ENCODE peak calls at places on chromosomes 1 and 21, in six cellular contexts. P, D, U, Y, J and O are unnamed samples.

GRCh38 chr1:59549903-59550302 is 253.0 kb downstream of the FGGY start:
- DNase-seq in J (no peak), D (peak), U (no peak), P (no peak), Y (peak), O (no peak)

GRCh38 chr1:194024659-194025058 is 838.2 kb upstream of the B3GALT2 start:
- DNase-seq in P (no peak), D (no peak), Y (peak), J (no peak), U (no peak), O (no peak)

GRCh38 chr21:33266784-33267135 is 593 bp downstream of the IL10RB start:
- DNase-seq in D (no peak), P (peak), Y (no peak), U (no peak), J (no peak), O (no peak)

GRCh38 chr1:183285746-183286145 is 99.7 kb downstream of the LAMC2 start:
- DNase-seq in J (no peak), P (no peak), D (no peak), U (no peak), Y (peak), O (no peak)

GRCh38 chr1:46077669-46078068 is 54.8 kb downstream of the PIK3R3 start:
- DNase-seq in J (no peak), D (no peak), U (no peak), P (no peak), Y (no peak), O (no peak)

GRCh38 chr1:94121411-94121821 is 468 bp upstream of the ABCA4 start:
- DNase-seq in Y (no peak), P (no peak), U (no peak), D (no peak), J (no peak), O (no peak)

GRCh38 chr1:57036896-57037295 is 71.1 kb upstream of the C8B start:
- DNase-seq in D (no peak), U (no peak), P (no peak), Y (no peak), J (no peak), O (no peak)

GRCh38 chr1:203129501-203130231 is 2.1 kb downstream of the ADORA1 start:
- DNase-seq in U (no peak), P (no peak), Y (no peak), J (peak), D (no peak), O (no peak)

GRCh38 chr1:247740721-247741120 is 2.3 kb downstream of the OR14K1 start:
- DNase-seq in U (no peak), J (no peak), P (no peak), D (no peak), Y (peak), O (no peak)

GRCh38 chr1:206512521-206513180 is 5.3 kb downstream of the RASSF5 start:
- DNase-seq in U (no peak), J (no peak), D (no peak), Y (no peak), P (no peak), O (no peak)

GRCh38 chr1:155196893-155197638 is 10.6 kb downstream of the THBS3 start:
- DNase-seq in J (no peak), P (no peak), Y (no peak), U (no peak), D (no peak), O (no peak)

GRCh38 chr1:220113136-220113695 is 19.3 kb downstream of the IARS2 start:
- DNase-seq in P (no peak), U (no peak), J (no peak), Y (no peak), D (peak), O (no peak)

GRCh38 chr1:43786975-43787374 is 79.6 kb downstream of the ST3GAL3 start:
- DNase-seq in P (no peak), J (no peak), U (no peak), D (peak), Y (no peak), O (no peak)

GRCh38 chr1:43614891-43615290 is 35.1 kb upstream of the KDM4A start:
- DNase-seq in D (no peak), U (no peak), J (no peak), Y (no peak), P (no peak), O (no peak)

GRCh38 chr1:77395051-77395450 is 113.2 kb downstream of the AK5 start:
- DNase-seq in P (no peak), D (no peak), U (no peak), Y (no peak), J (no peak), O (no peak)

GRCh38 chr1:96388421-96389310 is 332.9 kb upstream of the PTBP2 start:
- DNase-seq in D (no peak), J (no peak), P (no peak), U (no peak), Y (peak), O (no peak)

GRCh38 chr21:15706686-15707085 is 23.1 kb upstream of the USP25 start:
- DNase-seq in Y (peak), U (no peak), J (no peak), D (no peak), P (no peak), O (no peak)

GRCh38 chr1:234926574-234927311 is 201.9 kb downstream of the TOMM20 start:
- DNase-seq in D (no peak), U (no peak), Y (no peak), P (no peak), J (no peak), O (no peak)

GRCh38 chr1:39608906-39609305 is 30.5 kb downstream of the HEYL start:
- DNase-seq in U (no peak), J (no peak), D (no peak), Y (no peak), P (no peak), O (no peak)

GRCh38 chr1:31605908-31606427 is 11.5 kb upstream of the HCRTR1 start:
- DNase-seq in U (no peak), J (no peak), P (no peak), Y (peak), D (no peak), O (no peak)

GRCh38 chr1:3222042-3222692 is 153.2 kb downstream of the PRDM16 start:
- DNase-seq in J (no peak), D (peak), P (no peak), U (no peak), Y (no peak), O (no peak)

GRCh38 chr1:26191739-26192138 is 1.3 kb downstream of the CATSPER4 start:
- DNase-seq in P (no peak), J (no peak), U (no peak), Y (no peak), D (no peak), O (no peak)

GRCh38 chr21:37149411-37149810 is 76.4 kb downstream of the TTC3 start:
- DNase-seq in J (no peak), D (no peak), Y (peak), P (no peak), U (no peak), O (no peak)

GRCh38 chr1:111739984-111740765 is 980 bp upstream of the INKA2 start:
- DNase-seq in Y (peak), J (no peak), U (no peak), P (no peak), D (peak), O (no peak)

GRCh38 chr1:29355375-29355774 is 119.1 kb downstream of the PTPRU start:
- DNase-seq in U (no peak), J (no peak), P (no peak), D (no peak), Y (no peak), O (no peak)

GRCh38 chr1:89725016-89725380 is 92.1 kb downstream of the LRRC8C start:
- DNase-seq in P (no peak), J (no peak), Y (peak), U (no peak), D (no peak), O (no peak)

GRCh38 chr1:107535091-107535490 is 394.3 kb downstream of the NTNG1 start:
- DNase-seq in J (no peak), D (no peak), Y (no peak), U (no peak), P (no peak), O (no peak)

GRCh38 chr1:42943166-42943565 is 15.5 kb downstream of the SLC2A1 start:
- DNase-seq in P (no peak), Y (no peak), D (no peak), U (no peak), J (no peak), O (no peak)

GRCh38 chr1:115946116-115946515 is 30.2 kb upstream of the SLC22A15 start:
- DNase-seq in P (no peak), J (no peak), D (no peak), U (no peak), Y (no peak), O (no peak)

GRCh38 chr1:96472471-96472870 is 249.1 kb upstream of the PTBP2 start:
- DNase-seq in J (no peak), D (no peak), U (no peak), Y (no peak), P (no peak), O (no peak)

GRCh38 chr1:8992936-8993687 is 33.1 kb downstream of the SLC2A7 start:
- DNase-seq in J (no peak), P (no peak), Y (no peak), D (no peak), U (no peak), O (no peak)

GRCh38 chr1:2194898-2195673 is 514 bp upstream of the FAAP20 start:
- DNase-seq in D (peak), Y (peak), P (peak), J (peak), U (peak), O (peak)

GRCh38 chr1:74857676-74858075 is 124.7 kb downstream of the TYW3 start:
- DNase-seq in U (no peak), Y (no peak), D (no peak), J (no peak), P (no peak), O (no peak)

GRCh38 chr1:112634367-112634766 is 14.7 kb downstream of the CAPZA1 start:
- DNase-seq in J (no peak), P (no peak), Y (no peak), D (no peak), U (no peak), O (no peak)

GRCh38 chr1:59150537-59151386 is 146.1 kb upstream of the FGGY start:
- DNase-seq in P (no peak), U (no peak), D (no peak), Y (peak), J (no peak), O (peak)

GRCh38 chr1:20643080-20643479 is 9.8 kb downstream of the PINK1 start:
- DNase-seq in J (no peak), U (no peak), D (no peak), Y (no peak), P (no peak), O (no peak)

GRCh38 chr1:145826030-145826429 is 2.0 kb downstream of the POLR3C start:
- DNase-seq in Y (no peak), U (no peak), D (no peak), P (no peak), J (no peak), O (no peak)

GRCh38 chr1:177865807-177866206 is 104.1 kb downstream of the SEC16B start:
- DNase-seq in Y (no peak), P (no peak), J (no peak), U (no peak), D (no peak), O (no peak)